ENCODE peak calls at places on chromosomes 2 and 18, in ten cellular contexts. One of them, this sample, is unnamed.

GRCh38 chr2:50723549-50723948 is 308.4 kb downstream of the NRXN1 start:
- DNase-seq in AG08395: no peak
- DNase-seq in neuronal stem cell: no peak
- DNase-seq in NCI-H748 treated with DMSO at 0.1 percent for 48 hours: no peak
- DNase-seq in cardiac fibroblast: no peak
- DNase-seq in activated CD4-positive, alpha-beta T cell treated with anti-CD3 and anti-CD28 coated beads for 1 hour: no peak
- DNase-seq in NB4: no peak
- DNase-seq in NCI-H510A: no peak
- DNase-seq in HFF-Myc: no peak
- DNase-seq in HTR-8/SVneo: no peak
- DNase-seq in this sample: no peak

GRCh38 chr18:8538935-8539334 is 70.3 kb upstream of the RAB12 start:
- DNase-seq in neuronal stem cell: no peak
- DNase-seq in HFF-Myc: no peak
- DNase-seq in HTR-8/SVneo: no peak
- DNase-seq in NB4: peak; percentile 29
- DNase-seq in activated CD4-positive, alpha-beta T cell treated with anti-CD3 and anti-CD28 coated beads for 1 hour: no peak
- DNase-seq in AG08395: no peak
- DNase-seq in NCI-H510A: no peak
- DNase-seq in cardiac fibroblast: no peak
- DNase-seq in NCI-H748 treated with DMSO at 0.1 percent for 48 hours: no peak
- DNase-seq in this sample: no peak

GRCh38 chr2:191303349-191304005 is 58.3 kb downstream of the MYO1B start:
- DNase-seq in NCI-H748 treated with DMSO at 0.1 percent for 48 hours: peak; percentile 65
- DNase-seq in cardiac fibroblast: no peak
- DNase-seq in NB4: no peak
- DNase-seq in HTR-8/SVneo: no peak
- DNase-seq in HFF-Myc: no peak
- DNase-seq in activated CD4-positive, alpha-beta T cell treated with anti-CD3 and anti-CD28 coated beads for 1 hour: no peak
- DNase-seq in AG08395: no peak
- DNase-seq in neuronal stem cell: no peak
- DNase-seq in NCI-H510A: peak; percentile 19
- DNase-seq in this sample: no peak

GRCh38 chr18:40926679-40927078 is 1028.4 kb upstream of the PIK3C3 start:
- DNase-seq in NB4: no peak
- DNase-seq in AG08395: no peak
- DNase-seq in HFF-Myc: no peak
- DNase-seq in NCI-H510A: no peak
- DNase-seq in NCI-H748 treated with DMSO at 0.1 percent for 48 hours: no peak
- DNase-seq in cardiac fibroblast: no peak
- DNase-seq in activated CD4-positive, alpha-beta T cell treated with anti-CD3 and anti-CD28 coated beads for 1 hour: no peak
- DNase-seq in neuronal stem cell: no peak
- DNase-seq in HTR-8/SVneo: no peak
- DNase-seq in this sample: no peak

GRCh38 chr18:74229005-74229404 is 62.8 kb downstream of the CYB5A start:
- DNase-seq in neuronal stem cell: no peak
- DNase-seq in HFF-Myc: no peak
- DNase-seq in cardiac fibroblast: no peak
- DNase-seq in HTR-8/SVneo: no peak
- DNase-seq in NCI-H748 treated with DMSO at 0.1 percent for 48 hours: no peak
- DNase-seq in NCI-H510A: no peak
- DNase-seq in activated CD4-positive, alpha-beta T cell treated with anti-CD3 and anti-CD28 coated beads for 1 hour: no peak
- DNase-seq in NB4: no peak
- DNase-seq in AG08395: no peak
- DNase-seq in this sample: no peak

GRCh38 chr2:122210898-122211605 is 455.6 kb downstream of the TSN start:
- DNase-seq in activated CD4-positive, alpha-beta T cell treated with anti-CD3 and anti-CD28 coated beads for 1 hour: no peak
- DNase-seq in neuronal stem cell: no peak
- DNase-seq in NCI-H510A: no peak
- DNase-seq in HFF-Myc: no peak
- DNase-seq in NB4: no peak
- DNase-seq in HTR-8/SVneo: no peak
- DNase-seq in AG08395: no peak
- DNase-seq in cardiac fibroblast: no peak
- DNase-seq in NCI-H748 treated with DMSO at 0.1 percent for 48 hours: no peak
- DNase-seq in this sample: no peak

GRCh38 chr2:144504191-144504590 is 15.7 kb downstream of the ZEB2 start:
- DNase-seq in NB4: no peak
- DNase-seq in activated CD4-positive, alpha-beta T cell treated with anti-CD3 and anti-CD28 coated beads for 1 hour: no peak
- DNase-seq in cardiac fibroblast: no peak
- DNase-seq in NCI-H748 treated with DMSO at 0.1 percent for 48 hours: no peak
- DNase-seq in AG08395: no peak
- DNase-seq in HFF-Myc: no peak
- DNase-seq in HTR-8/SVneo: no peak
- DNase-seq in neuronal stem cell: no peak
- DNase-seq in NCI-H510A: no peak
- DNase-seq in this sample: no peak

GRCh38 chr2:196279496-196279895 is 108.1 kb upstream of the STK17B start:
- DNase-seq in neuronal stem cell: no peak
- DNase-seq in HFF-Myc: no peak
- DNase-seq in NCI-H510A: no peak
- DNase-seq in NCI-H748 treated with DMSO at 0.1 percent for 48 hours: no peak
- DNase-seq in cardiac fibroblast: no peak
- DNase-seq in activated CD4-positive, alpha-beta T cell treated with anti-CD3 and anti-CD28 coated beads for 1 hour: no peak
- DNase-seq in HTR-8/SVneo: no peak
- DNase-seq in NB4: no peak
- DNase-seq in AG08395: no peak
- DNase-seq in this sample: no peak

GRCh38 chr2:53515435-53516332 is 251.9 kb upstream of the CHAC2 start:
- DNase-seq in NB4: no peak
- DNase-seq in HFF-Myc: no peak
- DNase-seq in activated CD4-positive, alpha-beta T cell treated with anti-CD3 and anti-CD28 coated beads for 1 hour: no peak
- DNase-seq in AG08395: no peak
- DNase-seq in HTR-8/SVneo: peak; percentile 26
- DNase-seq in neuronal stem cell: no peak
- DNase-seq in NCI-H510A: no peak
- DNase-seq in NCI-H748 treated with DMSO at 0.1 percent for 48 hours: no peak
- DNase-seq in cardiac fibroblast: peak; percentile 6
- DNase-seq in this sample: no peak

GRCh38 chr2:144370937-144371584 is 148.9 kb downstream of the ZEB2 start:
- DNase-seq in HTR-8/SVneo: no peak
- DNase-seq in activated CD4-positive, alpha-beta T cell treated with anti-CD3 and anti-CD28 coated beads for 1 hour: no peak
- DNase-seq in cardiac fibroblast: peak; percentile 70
- DNase-seq in AG08395: no peak
- DNase-seq in neuronal stem cell: no peak
- DNase-seq in HFF-Myc: no peak
- DNase-seq in NCI-H748 treated with DMSO at 0.1 percent for 48 hours: no peak
- DNase-seq in NCI-H510A: no peak
- DNase-seq in NB4: peak; percentile 50
- DNase-seq in this sample: no peak

GRCh38 chr2:147002256-147002655 is 842.6 kb upstream of the ACVR2A start:
- DNase-seq in activated CD4-positive, alpha-beta T cell treated with anti-CD3 and anti-CD28 coated beads for 1 hour: no peak
- DNase-seq in cardiac fibroblast: no peak
- DNase-seq in NCI-H510A: no peak
- DNase-seq in NB4: no peak
- DNase-seq in AG08395: no peak
- DNase-seq in HTR-8/SVneo: no peak
- DNase-seq in neuronal stem cell: no peak
- DNase-seq in HFF-Myc: no peak
- DNase-seq in NCI-H748 treated with DMSO at 0.1 percent for 48 hours: no peak
- DNase-seq in this sample: no peak

GRCh38 chr2:191218292-191218898 is 26.8 kb upstream of the MYO1B start:
- DNase-seq in NB4: peak; percentile 89
- DNase-seq in cardiac fibroblast: peak; percentile 87
- DNase-seq in NCI-H510A: no peak
- DNase-seq in HFF-Myc: no peak
- DNase-seq in HTR-8/SVneo: peak; percentile 54
- DNase-seq in activated CD4-positive, alpha-beta T cell treated with anti-CD3 and anti-CD28 coated beads for 1 hour: no peak
- DNase-seq in NCI-H748 treated with DMSO at 0.1 percent for 48 hours: peak; percentile 67
- DNase-seq in AG08395: peak; percentile 18
- DNase-seq in neuronal stem cell: peak; percentile 71
- DNase-seq in this sample: no peak

GRCh38 chr2:62631160-62632085 is 74.1 kb upstream of the EHBP1 start:
- DNase-seq in NB4: no peak
- DNase-seq in NCI-H748 treated with DMSO at 0.1 percent for 48 hours: no peak
- DNase-seq in HFF-Myc: no peak
- DNase-seq in activated CD4-positive, alpha-beta T cell treated with anti-CD3 and anti-CD28 coated beads for 1 hour: no peak
- DNase-seq in NCI-H510A: no peak
- DNase-seq in HTR-8/SVneo: no peak
- DNase-seq in AG08395: no peak
- DNase-seq in cardiac fibroblast: no peak
- DNase-seq in neuronal stem cell: no peak
- DNase-seq in this sample: no peak

GRCh38 chr2:70247364-70248144 is 874 bp downstream of the TIA1 start:
- DNase-seq in neuronal stem cell: peak; percentile 35
- DNase-seq in HTR-8/SVneo: no peak
- DNase-seq in NCI-H748 treated with DMSO at 0.1 percent for 48 hours: no peak
- DNase-seq in activated CD4-positive, alpha-beta T cell treated with anti-CD3 and anti-CD28 coated beads for 1 hour: no peak
- DNase-seq in AG08395: no peak
- DNase-seq in cardiac fibroblast: peak; percentile 50
- DNase-seq in HFF-Myc: no peak
- DNase-seq in NB4: peak; percentile 28
- DNase-seq in NCI-H510A: peak; percentile 3
- DNase-seq in this sample: no peak

GRCh38 chr18:2471523-2471922 is 99.8 kb downstream of the METTL4 start:
- DNase-seq in NCI-H748 treated with DMSO at 0.1 percent for 48 hours: no peak
- DNase-seq in NB4: peak; percentile 14
- DNase-seq in cardiac fibroblast: no peak
- DNase-seq in activated CD4-positive, alpha-beta T cell treated with anti-CD3 and anti-CD28 coated beads for 1 hour: no peak
- DNase-seq in HFF-Myc: no peak
- DNase-seq in AG08395: no peak
- DNase-seq in neuronal stem cell: no peak
- DNase-seq in NCI-H510A: no peak
- DNase-seq in HTR-8/SVneo: no peak
- DNase-seq in this sample: no peak

GRCh38 chr18:21110667-21111350 is 804 bp downstream of the ROCK1 start:
- DNase-seq in NCI-H748 treated with DMSO at 0.1 percent for 48 hours: no peak
- DNase-seq in NCI-H510A: no peak
- DNase-seq in cardiac fibroblast: peak; percentile 24
- DNase-seq in AG08395: no peak
- DNase-seq in NB4: peak; percentile 76
- DNase-seq in HTR-8/SVneo: no peak
- DNase-seq in neuronal stem cell: peak; percentile 29
- DNase-seq in HFF-Myc: no peak
- DNase-seq in activated CD4-positive, alpha-beta T cell treated with anti-CD3 and anti-CD28 coated beads for 1 hour: peak; percentile 56
- DNase-seq in this sample: no peak

This sample was measured in AG09319.